ENCODE peak calls at places on chromosomes 3 and 15, in five cellular contexts. One of them, this sample, is unnamed.

GRCh38 chr3:16101295-16102186 is 72.9 kb upstream of the GALNT15 start:
- DNase-seq in H1: peak; percentile 1
- DNase-seq in H9: no peak
- DNase-seq in mesenchymal stem cell: no peak
- DNase-seq in neuronal stem cell: no peak
- DNase-seq in this sample: peak; percentile 68

GRCh38 chr3:72191211-72191960 is 406.4 kb upstream of the PROK2 start:
- DNase-seq in H1: no peak
- DNase-seq in H9: no peak
- DNase-seq in mesenchymal stem cell: no peak
- DNase-seq in neuronal stem cell: no peak
- DNase-seq in this sample: no peak

GRCh38 chr3:112360574-112360973 is 27.6 kb downstream of the CD200 start:
- DNase-seq in H1: no peak
- DNase-seq in H9: no peak
- DNase-seq in mesenchymal stem cell: no peak
- DNase-seq in neuronal stem cell: no peak
- DNase-seq in this sample: no peak

GRCh38 chr3:40432793-40433192 is 24.3 kb upstream of the RPL14 start:
- DNase-seq in H1: no peak
- DNase-seq in H9: no peak
- DNase-seq in mesenchymal stem cell: no peak
- DNase-seq in neuronal stem cell: no peak
- DNase-seq in this sample: no peak

GRCh38 chr15:68379058-68379758 is 52.8 kb downstream of the ITGA11 start:
- DNase-seq in H1: no peak
- DNase-seq in H9: peak; percentile 15
- DNase-seq in mesenchymal stem cell: no peak
- DNase-seq in neuronal stem cell: no peak
- DNase-seq in this sample: no peak

GRCh38 chr3:186849392-186849975 is 7.0 kb downstream of the ADIPOQ start:
- DNase-seq in H1: no peak
- DNase-seq in H9: no peak
- DNase-seq in mesenchymal stem cell: peak; percentile 40
- DNase-seq in neuronal stem cell: no peak
- DNase-seq in this sample: peak; percentile 36

GRCh38 chr15:87959658-87960057 is 296.9 kb downstream of the NTRK3 start:
- DNase-seq in H1: no peak
- DNase-seq in H9: no peak
- DNase-seq in mesenchymal stem cell: no peak
- DNase-seq in neuronal stem cell: no peak
- DNase-seq in this sample: no peak

GRCh38 chr3:20646425-20646824 is 460.4 kb upstream of the SGO1 start:
- DNase-seq in H1: no peak
- DNase-seq in H9: no peak
- DNase-seq in mesenchymal stem cell: no peak
- DNase-seq in neuronal stem cell: no peak
- DNase-seq in this sample: no peak

GRCh38 chr15:70322051-70322668 is 224.4 kb upstream of the TLE3 start:
- DNase-seq in H1: no peak
- DNase-seq in H9: no peak
- DNase-seq in mesenchymal stem cell: no peak
- DNase-seq in neuronal stem cell: no peak
- DNase-seq in this sample: no peak

GRCh38 chr3:10983219-10983916 is 9.2 kb upstream of the SLC6A1 start:
- DNase-seq in H1: no peak
- DNase-seq in H9: peak; percentile 63
- DNase-seq in mesenchymal stem cell: peak; percentile 22
- DNase-seq in neuronal stem cell: peak; percentile 49
- DNase-seq in this sample: peak; percentile 82

GRCh38 chr15:92817339-92817886 is 82.7 kb upstream of the CHD2 start:
- DNase-seq in H1: no peak
- DNase-seq in H9: no peak
- DNase-seq in mesenchymal stem cell: no peak
- DNase-seq in neuronal stem cell: no peak
- DNase-seq in this sample: no peak

GRCh38 chr15:67691450-67691849 is 133.9 kb upstream of the SKOR1 start:
- DNase-seq in H1: no peak
- DNase-seq in H9: no peak
- DNase-seq in mesenchymal stem cell: no peak
- DNase-seq in neuronal stem cell: peak; percentile 24
- DNase-seq in this sample: no peak

GRCh38 chr15:52709172-52709979 is 30.2 kb upstream of the ATOSA start:
- DNase-seq in H1: peak; percentile 49
- DNase-seq in H9: peak; percentile 91
- DNase-seq in mesenchymal stem cell: no peak
- DNase-seq in neuronal stem cell: no peak
- DNase-seq in this sample: peak; percentile 49

GRCh38 chr15:64333986-64334385 is 22.0 kb downstream of the CSNK1G1 start:
- DNase-seq in H1: no peak
- DNase-seq in H9: no peak
- DNase-seq in mesenchymal stem cell: no peak
- DNase-seq in neuronal stem cell: no peak
- DNase-seq in this sample: no peak

GRCh38 chr15:37898385-37898784 is 36.1 kb upstream of the TMCO5A start:
- DNase-seq in H1: no peak
- DNase-seq in H9: no peak
- DNase-seq in mesenchymal stem cell: no peak
- DNase-seq in neuronal stem cell: no peak
- DNase-seq in this sample: no peak

GRCh38 chr15:68487087-68487843 is 55.3 kb upstream of the ITGA11 start:
- DNase-seq in H1: no peak
- DNase-seq in H9: no peak
- DNase-seq in mesenchymal stem cell: peak; percentile 76
- DNase-seq in neuronal stem cell: no peak
- DNase-seq in this sample: no peak

GRCh38 chr3:176403531-176403930 is 793.8 kb downstream of the TBL1XR1 start:
- DNase-seq in H1: no peak
- DNase-seq in H9: no peak
- DNase-seq in mesenchymal stem cell: no peak
- DNase-seq in neuronal stem cell: no peak
- DNase-seq in this sample: peak; percentile 87

GRCh38 chr3:194985031-194985578 is 285.9 kb downstream of the XXYLT1 start:
- DNase-seq in H1: peak; percentile 75
- DNase-seq in H9: peak; percentile 94
- DNase-seq in mesenchymal stem cell: peak; percentile 73
- DNase-seq in neuronal stem cell: peak; percentile 44
- DNase-seq in this sample: peak; percentile 80

GRCh38 chr3:42589382-42590109 is 1.1 kb upstream of the SS18L2 start:
- DNase-seq in H1: no peak
- DNase-seq in H9: peak; percentile 28
- DNase-seq in mesenchymal stem cell: no peak
- DNase-seq in neuronal stem cell: no peak
- DNase-seq in this sample: no peak

GRCh38 chr3:146498002-146498736 is 28.8 kb upstream of the PLSCR2 start:
- DNase-seq in H1: no peak
- DNase-seq in H9: no peak
- DNase-seq in mesenchymal stem cell: no peak
- DNase-seq in neuronal stem cell: no peak
- DNase-seq in this sample: no peak

GRCh38 chr3:138775254-138775595 is 59.5 kb downstream of the PIK3CB start:
- DNase-seq in H1: no peak
- DNase-seq in H9: no peak
- DNase-seq in mesenchymal stem cell: no peak
- DNase-seq in neuronal stem cell: no peak
- DNase-seq in this sample: no peak

GRCh38 chr3:146165370-146165769 is 4.4 kb upstream of the PLOD2 start:
- DNase-seq in H1: no peak
- DNase-seq in H9: no peak
- DNase-seq in mesenchymal stem cell: no peak
- DNase-seq in neuronal stem cell: no peak
- DNase-seq in this sample: peak; percentile 50

GRCh38 chr15:48928877-48929538 is 34.7 kb downstream of the SHC4 start:
- DNase-seq in H1: no peak
- DNase-seq in H9: no peak
- DNase-seq in mesenchymal stem cell: no peak
- DNase-seq in neuronal stem cell: no peak
- DNase-seq in this sample: no peak

GRCh38 chr15:95922431-95922830 is 408.1 kb upstream of the NR2F2 start:
- DNase-seq in H1: no peak
- DNase-seq in H9: no peak
- DNase-seq in mesenchymal stem cell: no peak
- DNase-seq in neuronal stem cell: no peak
- DNase-seq in this sample: no peak

GRCh38 chr15:63203451-63204090 is 14.2 kb downstream of the RAB8B start:
- DNase-seq in H1: no peak
- DNase-seq in H9: no peak
- DNase-seq in mesenchymal stem cell: no peak
- DNase-seq in neuronal stem cell: no peak
- DNase-seq in this sample: peak; percentile 27

GRCh38 chr3:194945508-194945907 is 259.8 kb downstream of the FAM43A start:
- DNase-seq in H1: no peak
- DNase-seq in H9: no peak
- DNase-seq in mesenchymal stem cell: no peak
- DNase-seq in neuronal stem cell: no peak
- DNase-seq in this sample: no peak

GRCh38 chr15:95132774-95133173 is 901.4 kb downstream of the MCTP2 start:
- DNase-seq in H1: no peak
- DNase-seq in H9: no peak
- DNase-seq in mesenchymal stem cell: peak; percentile 62
- DNase-seq in neuronal stem cell: no peak
- DNase-seq in this sample: peak; percentile 67

GRCh38 chr15:83106994-83107840 is at the start of gene TM6SF1:
- DNase-seq in H1: no peak
- DNase-seq in H9: peak; percentile 39
- DNase-seq in mesenchymal stem cell: no peak
- DNase-seq in neuronal stem cell: no peak
- DNase-seq in this sample: no peak

GRCh38 chr3:25151497-25151896 is 276.6 kb upstream of the RARB start:
- DNase-seq in H1: no peak
- DNase-seq in H9: no peak
- DNase-seq in mesenchymal stem cell: no peak
- DNase-seq in neuronal stem cell: no peak
- DNase-seq in this sample: no peak

GRCh38 chr3:14543446-14543845 is 3.3 kb upstream of the GRIP2 start:
- DNase-seq in H1: no peak
- DNase-seq in H9: no peak
- DNase-seq in mesenchymal stem cell: no peak
- DNase-seq in neuronal stem cell: no peak
- DNase-seq in this sample: no peak

GRCh38 chr15:52797625-52798501 is 7.7 kb upstream of the ONECUT1 start:
- DNase-seq in H1: no peak
- DNase-seq in H9: peak; percentile 48
- DNase-seq in mesenchymal stem cell: no peak
- DNase-seq in neuronal stem cell: peak; percentile 15
- DNase-seq in this sample: no peak

GRCh38 chr15:31457161-31457560 is 130.5 kb downstream of the KLF13 start:
- DNase-seq in H1: no peak
- DNase-seq in H9: no peak
- DNase-seq in mesenchymal stem cell: no peak
- DNase-seq in neuronal stem cell: no peak
- DNase-seq in this sample: no peak

GRCh38 chr3:11050666-11051323 is 58.2 kb downstream of the SLC6A1 start:
- DNase-seq in H1: no peak
- DNase-seq in H9: no peak
- DNase-seq in mesenchymal stem cell: no peak
- DNase-seq in neuronal stem cell: no peak
- DNase-seq in this sample: no peak

GRCh38 chr3:125150525-125151436 is 61.8 kb downstream of the SLC12A8 start:
- DNase-seq in H1: no peak
- DNase-seq in H9: peak; percentile 72
- DNase-seq in mesenchymal stem cell: no peak
- DNase-seq in neuronal stem cell: no peak
- DNase-seq in this sample: peak; percentile 87

GRCh38 chr3:66153961-66154923 is 66.6 kb upstream of the SLC25A26 start:
- DNase-seq in H1: no peak
- DNase-seq in H9: no peak
- DNase-seq in mesenchymal stem cell: no peak
- DNase-seq in neuronal stem cell: no peak
- DNase-seq in this sample: peak; percentile 8

GRCh38 chr3:141952611-141953010 is 76.2 kb downstream of the ATP1B3 start:
- DNase-seq in H1: no peak
- DNase-seq in H9: no peak
- DNase-seq in mesenchymal stem cell: no peak
- DNase-seq in neuronal stem cell: no peak
- DNase-seq in this sample: no peak
- H2BK12ac ChIP-seq in H1: no peak overlapping the region
- H2BK12ac ChIP-seq in H9: no peak overlapping the region
- H2BK12ac ChIP-seq in mesenchymal stem cell: no peak overlapping the region
- H2BK12ac ChIP-seq in neuronal stem cell: no peak overlapping the region
- H2BK12ac ChIP-seq in this sample: no peak overlapping the region

GRCh38 chr3:53890726-53891499 is 746 bp downstream of the SELENOK start:
- DNase-seq in H1: no peak
- DNase-seq in H9: no peak
- DNase-seq in mesenchymal stem cell: peak; percentile 65
- DNase-seq in neuronal stem cell: no peak
- DNase-seq in this sample: peak; percentile 66

GRCh38 chr3:53887446-53887845 is 4.2 kb downstream of the SELENOK start:
- DNase-seq in H1: no peak
- DNase-seq in H9: no peak
- DNase-seq in mesenchymal stem cell: no peak
- DNase-seq in neuronal stem cell: no peak
- DNase-seq in this sample: no peak

GRCh38 chr3:53888229-53888628 is 3.4 kb downstream of the SELENOK start:
- DNase-seq in H1: no peak
- DNase-seq in H9: no peak
- DNase-seq in mesenchymal stem cell: no peak
- DNase-seq in neuronal stem cell: no peak
- DNase-seq in this sample: no peak

GRCh38 chr3:53891500-53892334 is at the start of gene SELENOK:
- DNase-seq in H1: peak; percentile 97
- DNase-seq in H9: peak; percentile 100
- DNase-seq in mesenchymal stem cell: peak; percentile 99
- DNase-seq in neuronal stem cell: peak; percentile 97
- DNase-seq in this sample: peak; percentile 100
- H3K14ac ChIP-seq in H1: no peak within 1 kb of the TSS
- H3K14ac ChIP-seq in H9: peak within 1 kb of the TSS; percentile 97
- H3K14ac ChIP-seq in mesenchymal stem cell: no peak within 1 kb of the TSS
- H3K14ac ChIP-seq in neuronal stem cell: no peak within 1 kb of the TSS
- H3K14ac ChIP-seq in this sample: peak within 1 kb of the TSS; percentile 77

GRCh38 chr3:51711352-51712019 is 4.6 kb downstream of the GRM2 start:
- DNase-seq in H1: no peak
- DNase-seq in H9: no peak
- DNase-seq in mesenchymal stem cell: no peak
- DNase-seq in neuronal stem cell: no peak
- DNase-seq in this sample: no peak

GRCh38 chr3:51710631-51711351 is 3.9 kb downstream of the GRM2 start:
- DNase-seq in H1: no peak
- DNase-seq in H9: peak; percentile 74
- DNase-seq in mesenchymal stem cell: no peak
- DNase-seq in neuronal stem cell: no peak
- DNase-seq in this sample: no peak

GRCh38 chr3:51712020-51712385 is 5.1 kb downstream of the GRM2 start:
- DNase-seq in H1: no peak
- DNase-seq in H9: no peak
- DNase-seq in mesenchymal stem cell: no peak
- DNase-seq in neuronal stem cell: no peak
- DNase-seq in this sample: no peak

GRCh38 chr3:51712963-51713362 is 6.1 kb downstream of the GRM2 start:
- DNase-seq in H1: no peak
- DNase-seq in H9: no peak
- DNase-seq in mesenchymal stem cell: no peak
- DNase-seq in neuronal stem cell: no peak
- DNase-seq in this sample: no peak

GRCh38 chr3:51712511-51712931 is 5.7 kb downstream of the GRM2 start:
- DNase-seq in H1: no peak
- DNase-seq in H9: no peak
- DNase-seq in mesenchymal stem cell: no peak
- DNase-seq in neuronal stem cell: no peak
- DNase-seq in this sample: no peak
- H3K4me2 ChIP-seq in H1: no peak overlapping the region
- H3K4me2 ChIP-seq in H9: no peak overlapping the region
- H3K4me2 ChIP-seq in mesenchymal stem cell: no peak overlapping the region
- H3K4me2 ChIP-seq in neuronal stem cell: no peak overlapping the region
- H3K4me2 ChIP-seq in this sample: no peak overlapping the region

GRCh38 chr3:78887608-78888011 is 880.2 kb downstream of the ROBO1 start:
- DNase-seq in H1: no peak
- DNase-seq in H9: no peak
- DNase-seq in mesenchymal stem cell: peak; percentile 49
- DNase-seq in neuronal stem cell: no peak
- DNase-seq in this sample: no peak
- H2BK12ac ChIP-seq in H1: no peak overlapping the region
- H2BK12ac ChIP-seq in H9: no peak overlapping the region
- H2BK12ac ChIP-seq in mesenchymal stem cell: no peak overlapping the region
- H2BK12ac ChIP-seq in neuronal stem cell: no peak overlapping the region
- H2BK12ac ChIP-seq in this sample: no peak overlapping the region

This sample was measured in trophoblast cell.